ENCODE peak calls at places on chromosomes 16 and 17, in seven cellular contexts. L is NCI-H82; F is activated T-helper 2 cell treated with anti-CD3 and anti-CD28 coated beads, Interferon-gamma antibody, Interleukin-2, Interleukin-4, amounts not matched to agents 10 μg/mL and 5 μg/mL and 100 μg/mL, durations not matched to agents 14 hours and 24 hours and 36 hours; S is activated T-cell treated with anti-CD3 and anti-CD28 coated beads for 1 hour; V is activated T-helper 1 cell treated with anti-CD3 and anti-CD28 coated beads, Interleukin-2, amount 50 U/mL, for 16 hours; G is iPS DF 19.7; X is stimulated activated naive CD8-positive, alpha-beta T cell treated with anti-CD3 and anti-CD28 coated beads, Interleukin-15, Interleukin-2, amounts not matched to agents 100 U/mL and 50 U/mL, for 24 hours. C is an unnamed sample.

GRCh38 chr17:59601130-59601529 is 18.6 kb upstream of the CLTC start:
- DNase-seq in S (no peak), G (no peak), F (peak), X (no peak), L (no peak), V (no peak), C (no peak)

GRCh38 chr17:66533572-66533971 is 231.2 kb downstream of the PRKCA start:
- DNase-seq in F (no peak), V (no peak), L (no peak), S (no peak), X (no peak), G (no peak), C (no peak)

GRCh38 chr16:54080524-54081008 is 206.0 kb downstream of the IRX3 start:
- DNase-seq in L (no peak), S (no peak), X (no peak), V (no peak), G (no peak), F (no peak), C (no peak)

GRCh38 chr16:27625050-27625697 is 75.2 kb downstream of the KATNIP start:
- DNase-seq in G (no peak), V (no peak), L (no peak), F (no peak), S (no peak), X (no peak), C (no peak)

GRCh38 chr16:70018254-70018653 is 67.1 kb downstream of the CLEC18A start:
- DNase-seq in X (no peak), V (peak), F (peak), L (peak), S (peak), G (no peak), C (peak)

GRCh38 chr17:72714357-72714966 is 378.0 kb downstream of the SLC39A11 start:
- DNase-seq in V (no peak), S (no peak), X (no peak), G (no peak), F (no peak), L (no peak), C (no peak)

GRCh38 chr17:67474081-67474661 is 97.1 kb downstream of the PITPNC1 start:
- DNase-seq in F (no peak), V (no peak), L (no peak), S (no peak), X (no peak), G (no peak), C (no peak)

GRCh38 chr17:7043544-7044268 is at the start of gene SLC16A11:
- DNase-seq in S (no peak), X (peak), G (no peak), L (peak), F (no peak), V (no peak), C (peak)

GRCh38 chr17:78284146-78284545 is 52.7 kb downstream of the TMEM235 start:
- DNase-seq in V (no peak), G (no peak), L (no peak), F (no peak), X (no peak), S (no peak), C (no peak)

GRCh38 chr16:89110641-89111040 is 17.0 kb downstream of the ACSF3 start:
- DNase-seq in L (no peak), F (no peak), G (no peak), X (no peak), V (no peak), S (no peak), C (no peak)

GRCh38 chr16:4801962-4802658 is at the start of gene ROGDI:
- DNase-seq in F (peak), X (peak), L (peak), S (peak), G (no peak), V (peak), C (no peak)

GRCh38 chr17:72407336-72408121 is 286.7 kb downstream of the SOX9 start:
- DNase-seq in F (no peak), S (no peak), X (no peak), V (no peak), L (peak), G (no peak), C (no peak)

GRCh38 chr16:85234310-85235235 is 122.3 kb upstream of the CIBAR2 start:
- DNase-seq in L (peak), V (no peak), S (no peak), F (no peak), G (peak), X (no peak), C (no peak)

GRCh38 chr16:9082422-9082821 is 9.0 kb upstream of the HAPSTR1 start:
- DNase-seq in X (no peak), L (no peak), S (no peak), F (no peak), V (no peak), G (no peak), C (no peak)

GRCh38 chr16:53043462-53043861 is 9.2 kb downstream of the CHD9NB start:
- DNase-seq in G (no peak), V (no peak), F (no peak), X (no peak), L (no peak), S (no peak), C (no peak)

GRCh38 chr16:16143038-16143763 is 80.1 kb downstream of the ABCC6 start:
- DNase-seq in F (peak), G (peak), L (peak), V (no peak), S (no peak), X (peak), C (no peak)

GRCh38 chr16:50712568-50712914 is 19.1 kb downstream of the NOD2 start:
- DNase-seq in L (no peak), S (no peak), X (no peak), F (no peak), V (no peak), G (no peak), C (no peak)

GRCh38 chr16:52203096-52203495 is 343.8 kb downstream of the TOX3 start:
- DNase-seq in G (no peak), L (no peak), V (no peak), S (no peak), X (no peak), F (no peak), C (no peak)

GRCh38 chr16:88911148-88911945 is 44.9 kb upstream of the PABPN1L start:
- DNase-seq in V (no peak), L (no peak), X (no peak), F (no peak), S (no peak), G (no peak), C (peak)